ENCODE peak calls at places on chromosomes 1 and 21, in eight cellular contexts. O is pancreas, Q is RWPE1, W is nephron progenitor cell, Y is stomach, K is heart right ventricle, D is WTC11, C is GM12864. M is an unnamed sample.
A peak's percentile ranks its signal among the peaks of the same experiment; 100 is the strongest.

GRCh38 chr1:230878584-230878975 is 10.3 kb upstream of the C1orf198 start:
- DNase-seq in K (no peak), C (no peak), O (no peak), Q (no peak), Y (no peak), W (peak; percentile 28), D (no peak), M (no peak)

GRCh38 chr1:151574575-151575529 is 34.7 kb downstream of the TUFT1 start:
- DNase-seq in K (no peak), Q (peak; percentile 90), D (no peak), W (no peak), Y (peak; percentile 57), O (no peak), C (no peak), M (no peak)

GRCh38 chr21:41564871-41565281 is 56.9 kb upstream of the TMPRSS2 start:
- DNase-seq in K (no peak), Y (peak; percentile 58), W (no peak), O (no peak), Q (peak; percentile 29), D (no peak), C (no peak), M (no peak)

GRCh38 chr1:36934061-36934460 is 100.3 kb downstream of the GRIK3 start:
- DNase-seq in O (no peak), Q (no peak), C (no peak), D (no peak), Y (no peak), K (no peak), W (no peak), M (no peak)

GRCh38 chr1:42759114-42759513 is 7.7 kb downstream of the P3H1 start:
- DNase-seq in Y (no peak), W (no peak), K (no peak), C (no peak), Q (no peak), O (no peak), D (peak; percentile 63), M (no peak)

GRCh38 chr1:54683453-54683852 is 32.2 kb upstream of the TTC4 start:
- DNase-seq in W (no peak), K (no peak), D (no peak), C (no peak), Y (no peak), Q (no peak), O (no peak), M (no peak)

GRCh38 chr1:154962238-154962678 is 676 bp upstream of the PYGO2 start:
- DNase-seq in O (no peak), K (no peak), Y (no peak), W (no peak), C (no peak), D (no peak), Q (no peak), M (no peak)

GRCh38 chr1:222095606-222096475 is 354.0 kb upstream of the DUSP10 start:
- DNase-seq in K (peak; percentile 19), C (peak; percentile 5), W (peak; percentile 40), D (peak; percentile 72), Y (peak; percentile 45), O (no peak), Q (peak; percentile 36), M (no peak)

GRCh38 chr21:33660406-33660805 is 18.1 kb downstream of the ITSN1 start:
- DNase-seq in W (no peak), Y (no peak), O (no peak), D (no peak), C (no peak), K (no peak), Q (no peak), M (no peak)

GRCh38 chr1:168767885-168768584 is 39.0 kb upstream of the DPT start:
- DNase-seq in Y (peak; percentile 32), D (no peak), Q (no peak), K (peak; percentile 65), O (no peak), C (no peak), W (no peak), M (peak; percentile 6)

GRCh38 chr1:175555266-175555665 is 188.1 kb downstream of the TNR start:
- DNase-seq in C (no peak), K (no peak), Y (no peak), D (no peak), W (no peak), Q (peak; percentile 76), O (no peak), M (no peak)

GRCh38 chr1:7218210-7218832 is 433.1 kb downstream of the CAMTA1 start:
- DNase-seq in K (no peak), O (no peak), W (peak; percentile 54), D (peak; percentile 67), Y (no peak), Q (peak; percentile 55), C (no peak), M (no peak)
- TF ChIP-seq CTCF in K (peak; percentile 62), O (peak; percentile 52), W (peak; percentile 63), D (peak; percentile 76), Y (peak; percentile 68), Q (peak; percentile 81), C (peak; percentile 75), M (peak; percentile 82)

DNA sequence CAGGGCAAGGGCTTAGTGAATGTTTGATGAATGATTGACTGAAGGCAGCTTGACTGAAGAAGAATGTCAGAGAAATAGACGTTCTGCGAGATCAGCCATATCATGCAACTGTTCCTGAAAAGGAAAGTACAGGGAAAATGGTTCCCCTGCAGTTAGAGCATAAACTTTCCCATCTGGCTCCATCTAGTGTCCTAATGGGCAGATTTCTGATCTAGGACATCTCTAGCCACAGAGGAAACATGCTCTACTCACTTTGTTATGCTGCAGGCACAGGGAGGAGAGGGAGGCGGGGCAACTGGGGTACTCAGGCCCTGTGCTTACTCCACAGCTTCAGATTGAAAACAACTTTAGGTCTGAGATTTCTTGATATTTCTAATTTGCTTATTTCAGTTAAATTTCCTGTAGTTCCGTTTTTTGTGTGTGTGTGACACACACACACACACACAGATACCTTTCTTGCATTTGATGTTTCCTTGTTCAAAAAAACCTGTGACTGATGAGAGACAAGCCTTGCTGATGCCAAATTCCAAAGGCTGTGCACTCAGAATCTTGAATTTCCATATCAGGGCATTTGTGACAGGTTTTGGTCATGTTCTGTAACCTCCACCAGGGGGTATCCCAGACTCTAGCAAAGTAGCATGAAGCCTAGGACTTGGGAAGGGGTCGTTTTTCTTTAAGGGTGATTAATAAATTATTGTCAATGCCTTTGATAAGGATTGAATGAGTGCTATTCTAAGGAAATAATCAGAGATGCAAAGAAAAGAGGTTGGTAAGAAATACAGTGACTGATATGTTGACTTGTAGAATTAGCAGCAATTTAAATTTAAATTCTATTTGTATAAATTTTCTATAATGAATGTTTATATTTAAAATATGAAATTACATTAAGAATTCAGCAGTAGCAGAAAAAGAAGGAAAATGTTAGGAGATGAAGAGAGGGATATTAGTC is 139.7 kb upstream of the BEND5 start:
- DNase-seq in W (peak; percentile 12), K (no peak), D (peak; percentile 53), O (no peak), Y (no peak), C (no peak), Q (peak; percentile 21), M (no peak)
- TF ChIP-seq CTCF in W (peak; percentile 37), K (peak; percentile 37), D (no peak), O (no peak), Y (peak; percentile 22), C (peak; percentile 38), Q (peak; percentile 30), M (peak; percentile 82)

GRCh38 chr1:24156542-24157260 is 13.8 kb upstream of the IL22RA1 start:
- DNase-seq in W (no peak), O (no peak), D (no peak), K (no peak), C (no peak), Y (no peak), Q (no peak), M (no peak)

GRCh38 chr1:24157921-24158481 is 15.1 kb upstream of the IL22RA1 start:
- DNase-seq in O (no peak), K (no peak), C (no peak), W (no peak), Q (no peak), Y (no peak), D (peak; percentile 31), M (no peak)

GRCh38 chr1:24152631-24153494 is 9.9 kb upstream of the IL22RA1 start:
- DNase-seq in Q (no peak), C (no peak), D (no peak), O (no peak), Y (no peak), W (no peak), K (no peak), M (no peak)

GRCh38 chr1:24154215-24154614 is 11.3 kb upstream of the IL22RA1 start:
- DNase-seq in C (no peak), O (no peak), Q (no peak), Y (no peak), D (no peak), K (no peak), W (no peak), M (no peak)

DNA sequence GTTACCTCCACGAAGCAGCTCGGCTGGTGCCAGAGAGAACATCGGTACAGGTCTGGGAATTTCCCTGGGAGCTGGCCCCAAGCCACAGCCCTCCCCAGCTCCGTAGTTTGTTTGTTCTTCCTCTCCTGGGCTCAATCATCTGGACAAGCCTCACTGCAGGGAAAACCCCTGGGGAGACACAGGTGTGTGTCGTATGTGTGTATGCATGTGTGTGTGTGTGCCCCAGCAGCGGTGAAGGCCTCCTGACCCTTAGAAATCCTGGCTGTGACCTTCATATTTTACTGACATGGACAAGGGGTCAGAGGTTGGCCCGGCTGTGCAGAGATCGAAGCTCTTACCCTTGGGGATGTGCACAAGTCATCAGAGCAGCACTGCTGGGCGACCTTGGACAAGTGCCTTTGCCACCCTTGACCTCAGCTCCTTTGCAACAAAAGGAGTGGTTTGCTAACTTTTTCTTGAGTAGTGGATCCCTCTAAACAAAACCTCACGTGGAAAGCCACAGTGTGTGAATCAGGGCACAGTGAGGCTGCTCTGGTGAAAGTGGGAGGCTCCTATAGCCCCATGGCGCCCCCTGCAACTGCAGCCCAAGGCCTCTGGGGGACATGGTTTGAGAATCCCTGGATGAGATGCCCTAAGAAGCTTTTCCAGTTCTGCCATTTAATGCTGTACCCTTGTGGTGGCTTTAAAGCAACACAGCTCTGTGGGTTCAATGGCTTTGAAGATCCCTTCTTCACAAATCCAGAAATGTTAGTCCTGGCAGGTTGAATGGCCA is 12.3 kb upstream of the IL22RA1 start:
- DNase-seq in Y (peak; percentile 55), Q (no peak), O (peak; percentile 78), W (no peak), D (peak; percentile 35), C (peak; percentile 45), K (no peak), M (no peak)
- TF ChIP-seq CTCF in Y (no peak), Q (no peak), O (peak; percentile 9), W (peak; percentile 20), D (no peak), C (peak; percentile 56), K (no peak), M (peak; percentile 20)

GRCh38 chr21:37759777-37760176 is 156.5 kb downstream of the KCNJ6 start:
- DNase-seq in K (no peak), C (no peak), O (no peak), Y (no peak), W (no peak), Q (no peak), D (no peak), M (no peak)

GRCh38 chr21:37762606-37763005 is 153.7 kb downstream of the KCNJ6 start:
- DNase-seq in W (no peak), O (no peak), D (no peak), Q (no peak), C (no peak), Y (no peak), K (no peak), M (no peak)

GRCh38 chr21:37757631-37758376 is 158.5 kb downstream of the KCNJ6 start:
- DNase-seq in D (no peak), O (no peak), Q (no peak), W (no peak), Y (no peak), C (no peak), K (no peak), M (no peak)

GRCh38 chr21:37763298-37763697 is 153.0 kb downstream of the KCNJ6 start:
- DNase-seq in D (no peak), W (no peak), Y (no peak), O (no peak), Q (no peak), K (no peak), C (no peak), M (no peak)

GRCh38 chr21:37758997-37759396 is 157.3 kb downstream of the KCNJ6 start:
- DNase-seq in W (peak; percentile 63), O (peak; percentile 76), K (no peak), D (peak; percentile 79), Q (peak; percentile 38), Y (peak; percentile 51), C (no peak), M (no peak)
- TF ChIP-seq CTCF in W (peak; percentile 56), O (peak; percentile 37), K (peak; percentile 10), D (peak; percentile 65), Q (no peak), Y (peak; percentile 43), C (peak; percentile 57), M (peak; percentile 64)